ENCODE peak calls at places on chromosome 14, in ten cellular contexts. D is fibroblast of the aortic adventitia, V is HAP-1, W is cardiac fibroblast, U is BE2C, F is cardiac muscle cell, P is choroid plexus epithelial cell, B is aorta, T is GM12865, E is upper lobe of left lung. G is an unnamed sample.

GRCh38 chr14:52348279-52348678 is 34.2 kb downstream of the PTGER2 start:
- DNase-seq in T (no peak), D (no peak), F (no peak), W (peak), V (no peak), U (no peak), B (no peak), E (no peak), P (no peak), G (no peak)

GRCh38 chr14:22852940-22853767 is 16.8 kb downstream of the MMP14 start:
- DNase-seq in D (peak), P (peak), U (peak), W (peak), B (peak), V (peak), F (peak), T (peak), E (peak), G (peak)

GRCh38 chr14:99183311-99183710 is 88.7 kb downstream of the BCL11B start:
- DNase-seq in D (no peak), B (no peak), T (no peak), E (no peak), W (no peak), F (no peak), U (no peak), V (no peak), P (no peak), G (no peak)

GRCh38 chr14:104682107-104682593 is 7.3 kb upstream of the INF2 start:
- DNase-seq in T (no peak), B (no peak), F (peak), U (peak), P (no peak), W (no peak), E (peak), D (no peak), V (peak), G (no peak)

GRCh38 chr14:63229330-63230059 is 25.3 kb downstream of the RHOJ start:
- DNase-seq in T (no peak), F (no peak), B (no peak), W (no peak), U (no peak), D (no peak), E (no peak), P (no peak), V (no peak), G (no peak)

GRCh38 chr14:24289649-24290283 is 9.8 kb downstream of the DHRS1 start:
- DNase-seq in B (no peak), U (no peak), V (no peak), P (no peak), E (no peak), T (peak), D (no peak), F (no peak), W (no peak), G (no peak)

GRCh38 chr14:89171628-89172027 is 245.4 kb downstream of the FOXN3 start:
- DNase-seq in P (no peak), E (no peak), V (no peak), F (no peak), T (no peak), D (no peak), B (no peak), U (no peak), W (no peak), G (no peak)

GRCh38 chr14:74618078-74618952 is 6.3 kb upstream of the LTBP2 start:
- DNase-seq in E (no peak), U (no peak), F (no peak), V (no peak), T (peak), P (peak), D (peak), W (peak), B (no peak), G (no peak)

GRCh38 chr14:61472025-61472672 is 150.8 kb downstream of the PRKCH start:
- DNase-seq in D (peak), F (peak), B (no peak), U (peak), W (peak), E (no peak), P (peak), V (no peak), T (peak), G (no peak)

GRCh38 chr14:70884595-70885342 is 22.5 kb upstream of the PCNX1 start:
- DNase-seq in D (no peak), V (no peak), P (peak), B (no peak), U (no peak), F (no peak), E (no peak), W (no peak), T (peak), G (no peak)

GRCh38 chr14:76050797-76051392 is 65.3 kb downstream of the IFT43 start:
- DNase-seq in W (peak), B (no peak), D (peak), E (no peak), U (peak), V (peak), T (peak), P (peak), F (peak), G (no peak)

GRCh38 chr14:54651018-54651351 is 84.1 kb downstream of the SAMD4A start:
- DNase-seq in T (no peak), F (no peak), U (no peak), E (no peak), V (no peak), B (no peak), W (peak), P (peak), D (no peak), G (no peak)

GRCh38 chr14:95156765-95157194 is 549 bp downstream of the DICER1 start:
- DNase-seq in T (peak), F (peak), D (peak), W (peak), U (peak), B (peak), E (peak), V (peak), P (peak), G (peak)

GRCh38 chr14:36096090-36096489 is 80.4 kb downstream of the PTCSC3 start:
- DNase-seq in U (no peak), T (no peak), E (no peak), D (no peak), P (no peak), V (no peak), F (no peak), W (peak), B (no peak), G (no peak)

GRCh38 chr14:53062856-53063255 is 90.3 kb downstream of the DDHD1 start:
- DNase-seq in T (no peak), U (no peak), B (no peak), V (peak), D (peak), F (no peak), E (no peak), P (peak), W (peak), G (no peak)

GRCh38 chr14:35218963-35219362 is 73.2 kb upstream of the PSMA6 start:
- DNase-seq in W (no peak), D (no peak), B (no peak), F (no peak), T (no peak), E (no peak), U (no peak), P (no peak), V (no peak), G (no peak)

GRCh38 chr14:81449114-81449513 is 49.0 kb upstream of the STON2 start:
- DNase-seq in P (no peak), V (no peak), D (peak), T (no peak), U (no peak), B (no peak), E (no peak), W (no peak), F (no peak), G (no peak)

GRCh38 chr14:83632375-83632774 is 1897.6 kb upstream of the FLRT2 start:
- DNase-seq in F (no peak), T (no peak), B (no peak), W (no peak), E (no peak), V (no peak), P (no peak), U (no peak), D (no peak), G (no peak)

GRCh38 chr14:87908591-87908990 is 84.4 kb downstream of the GALC start:
- DNase-seq in T (no peak), P (no peak), E (no peak), F (no peak), B (no peak), V (no peak), U (no peak), D (no peak), W (no peak), G (no peak)

GRCh38 chr14:97931273-97931672 is 1134.1 kb downstream of the VRK1 start:
- DNase-seq in V (no peak), W (no peak), B (no peak), T (no peak), U (no peak), F (no peak), E (no peak), D (no peak), P (no peak), G (no peak)

GRCh38 chr14:52380294-52380693 is 66.2 kb downstream of the PTGER2 start:
- DNase-seq in U (no peak), D (peak), E (no peak), W (peak), F (no peak), P (peak), B (no peak), T (peak), V (no peak), G (no peak)

GRCh38 chr14:74500417-74501134 is 7.0 kb downstream of the ISCA2 start:
- DNase-seq in W (no peak), P (no peak), T (no peak), B (peak), E (no peak), V (no peak), D (no peak), U (no peak), F (no peak), G (peak)

GRCh38 chr14:104927432-104927816 is 2.7 kb downstream of the PLD4 start:
- DNase-seq in E (peak), U (no peak), F (no peak), P (no peak), V (no peak), D (no peak), W (no peak), T (no peak), B (peak), G (no peak)

GRCh38 chr14:80493620-80494019 is 282.3 kb upstream of the DIO2 start:
- DNase-seq in F (no peak), V (no peak), U (no peak), D (no peak), W (no peak), T (no peak), E (no peak), P (no peak), B (no peak), G (no peak)

GRCh38 chr14:61226015-61226654 is 55.0 kb downstream of the TMEM30B start:
- DNase-seq in V (no peak), D (peak), P (no peak), T (no peak), U (no peak), E (no peak), F (no peak), W (no peak), B (no peak), G (no peak)

GRCh38 chr14:98909251-98909944 is 362.6 kb downstream of the BCL11B start:
- DNase-seq in V (no peak), W (no peak), U (no peak), D (no peak), E (no peak), T (no peak), B (peak), P (no peak), F (no peak), G (no peak)

GRCh38 chr14:29798078-29798477 is 129.6 kb downstream of the PRKD1 start:
- DNase-seq in E (no peak), U (no peak), D (no peak), T (no peak), P (no peak), W (no peak), V (no peak), B (no peak), F (no peak), G (no peak)

GRCh38 chr14:58805057-58805456 is 167.3 kb downstream of the DACT1 start:
- DNase-seq in P (no peak), F (peak), T (no peak), B (no peak), E (no peak), D (peak), V (no peak), U (peak), W (no peak), G (no peak)

GRCh38 chr14:21101802-21102413 is 1.0 kb downstream of the TMEM253 start:
- DNase-seq in P (no peak), T (no peak), B (no peak), F (no peak), U (no peak), E (peak), W (no peak), D (no peak), V (no peak), G (no peak)

GRCh38 chr14:89428556-89429196 is 11.6 kb upstream of the FOXN3 start:
- DNase-seq in F (no peak), W (peak), D (peak), B (peak), V (peak), P (no peak), E (peak), U (no peak), T (no peak), G (peak)

GRCh38 chr14:71228711-71229110 is 321.5 kb downstream of the PCNX1 start:
- DNase-seq in P (peak), V (no peak), B (no peak), F (no peak), U (no peak), E (no peak), W (no peak), T (no peak), D (no peak), G (no peak)

GRCh38 chr14:70893842-70894237 is 13.4 kb upstream of the PCNX1 start:
- DNase-seq in F (no peak), E (no peak), U (no peak), W (no peak), P (no peak), D (no peak), T (peak), B (no peak), V (no peak), G (no peak)

GRCh38 chr14:60506462-60506984 is 2.4 kb upstream of the SIX6 start:
- DNase-seq in W (no peak), E (peak), U (peak), F (no peak), B (no peak), V (no peak), P (no peak), D (no peak), T (no peak), G (no peak)

GRCh38 chr14:23695220-23695999 is 59.2 kb downstream of the DHRS2 start:
- DNase-seq in D (peak), B (no peak), U (no peak), E (peak), F (peak), P (no peak), T (no peak), W (peak), V (no peak), G (no peak)

GRCh38 chr14:102608064-102608446 is 15.6 kb downstream of the RCOR1 start:
- DNase-seq in W (no peak), P (no peak), V (no peak), F (no peak), D (no peak), E (no peak), U (no peak), B (no peak), T (peak), G (no peak)
- H3K4me3 ChIP-seq in W (no peak), P (no peak), V (no peak), F (no peak), D (no peak), E (no peak), U (no peak), B (no peak), T (no peak), G (no peak)

GRCh38 chr14:92656306-92656705 is 92.1 kb downstream of the LGMN start:
- DNase-seq in T (no peak), F (no peak), B (no peak), U (no peak), P (no peak), V (no peak), D (no peak), W (no peak), E (no peak), G (no peak)
- H3K4me3 ChIP-seq in T (no peak), F (no peak), B (no peak), U (no peak), P (no peak), V (no peak), D (no peak), W (no peak), E (peak), G (peak)

DNA sequence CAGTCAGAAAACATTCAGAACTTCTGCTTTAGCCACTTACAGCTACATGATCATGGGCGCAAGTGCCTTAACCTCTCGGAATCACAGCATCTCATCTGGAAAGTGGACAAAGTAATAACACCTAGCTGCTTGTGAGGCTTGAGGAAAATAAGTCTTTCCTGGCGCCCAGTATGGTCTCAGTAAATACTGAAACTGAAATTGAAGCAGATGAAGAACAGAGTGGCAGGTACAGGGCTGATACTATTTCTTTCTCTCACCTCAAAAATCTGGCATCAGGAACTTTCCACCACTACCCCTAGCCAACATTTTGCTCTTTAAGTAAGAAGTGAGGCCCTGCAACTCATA is 129.6 kb upstream of the FUT8 start:
- DNase-seq in E (no peak), B (no peak), V (no peak), U (no peak), W (no peak), T (peak), D (no peak), P (no peak), F (no peak), G (no peak)
- H3K4me3 ChIP-seq in E (no peak), B (no peak), V (no peak), U (no peak), W (no peak), T (peak), D (no peak), P (no peak), F (no peak), G (peak)

GRCh38 chr14:56813143-56813551 is 2.9 kb upstream of the OTX2 start:
- DNase-seq in P (no peak), U (no peak), F (no peak), W (no peak), E (no peak), D (no peak), B (no peak), V (no peak), T (no peak), G (no peak)
- H3K4me3 ChIP-seq in P (no peak), U (no peak), F (no peak), W (no peak), E (no peak), D (no peak), B (no peak), V (peak), T (no peak), G (no peak)